ENCODE peak calls at places on chromosomes 7 and 10, in five cellular contexts. C is LoVo, V is tibial artery, T is T-helper 1 cell, G is NCI-H460. X is an unnamed sample.

GRCh38 chr10:80477813-80478212 is 23.7 kb downstream of the TSPAN14 start:
- DNase-seq in V (peak), G (no peak), C (no peak), T (no peak), X (no peak)

GRCh38 chr10:74752371-74752990 is 73.9 kb upstream of the KAT6B start:
- DNase-seq in V (peak), G (no peak), C (no peak), T (no peak), X (no peak)

GRCh38 chr10:5070648-5071410 is 23.4 kb upstream of the AKR1C3 start:
- DNase-seq in G (no peak), C (no peak), T (no peak), V (no peak), X (no peak)

GRCh38 chr10:91115618-91116390 is 104.7 kb upstream of the PCGF5 start:
- DNase-seq in G (no peak), C (no peak), V (no peak), T (no peak), X (no peak)

GRCh38 chr7:117972606-117973005 is 99.4 kb upstream of the CTTNBP2 start:
- DNase-seq in G (no peak), V (peak), T (no peak), C (no peak), X (peak)

GRCh38 chr10:113493943-113494342 is 58.9 kb upstream of the HABP2 start:
- DNase-seq in V (no peak), G (peak), T (no peak), C (peak), X (no peak)

GRCh38 chr7:80302078-80302477 is 167.4 kb downstream of the GNAI1 start:
- DNase-seq in T (no peak), V (no peak), C (no peak), G (no peak), X (no peak)

GRCh38 chr10:121036431-121036830 is 185.3 kb downstream of the WDR11 start:
- DNase-seq in C (no peak), T (no peak), V (no peak), G (no peak), X (peak)

GRCh38 chr10:130441041-130441440 is 304.9 kb downstream of the GLRX3 start:
- DNase-seq in V (no peak), C (no peak), G (no peak), T (no peak), X (no peak)

GRCh38 chr7:31748084-31748483 is 61.1 kb downstream of the PPP1R17 start:
- DNase-seq in T (no peak), V (no peak), G (no peak), C (no peak), X (no peak)

GRCh38 chr10:80259405-80259871 is 30.0 kb downstream of the MAT1A start:
- DNase-seq in T (no peak), G (no peak), C (no peak), V (no peak), X (no peak)

GRCh38 chr10:127948791-127949190 is 41.9 kb downstream of the PTPRE start:
- DNase-seq in G (no peak), T (no peak), C (no peak), V (no peak), X (no peak)

GRCh38 chr10:44284198-44285084 is 100.5 kb downstream of the CXCL12 start:
- DNase-seq in C (no peak), T (no peak), V (no peak), G (no peak), X (no peak)

GRCh38 chr10:122475130-122475529 is 13.8 kb downstream of the HTRA1 start:
- DNase-seq in T (no peak), G (no peak), V (peak), C (no peak), X (no peak)

GRCh38 chr7:148772297-148773089 is 73.8 kb downstream of the CUL1 start:
- DNase-seq in G (no peak), C (no peak), T (no peak), V (no peak), X (no peak)

GRCh38 chr7:45119550-45119949 is 8.1 kb upstream of the TBRG4 start:
- DNase-seq in C (no peak), G (no peak), T (no peak), V (no peak), X (no peak)

GRCh38 chr10:110629680-110630191 is 14.4 kb upstream of the RBM20 start:
- DNase-seq in V (no peak), C (peak), G (no peak), T (no peak), X (no peak)

GRCh38 chr10:31158000-31158658 is 126.5 kb upstream of the ZNF438 start:
- DNase-seq in V (no peak), G (no peak), T (no peak), C (no peak), X (no peak)

GRCh38 chr7:115043605-115044004 is 121.7 kb downstream of the MDFIC start:
- DNase-seq in V (no peak), T (no peak), C (no peak), G (no peak), X (no peak)

GRCh38 chr10:114719311-114719710 is 61.2 kb upstream of the ABLIM1 start:
- DNase-seq in C (no peak), V (no peak), T (no peak), G (no peak), X (no peak)

GRCh38 chr7:134298902-134299683 is 17.6 kb downstream of the SLC35B4 start:
- DNase-seq in T (no peak), C (no peak), G (no peak), V (no peak), X (no peak)

GRCh38 chr10:6114758-6115410 is 26.1 kb downstream of the RBM17 start:
- DNase-seq in T (no peak), C (no peak), G (peak), V (no peak), X (peak)